ENCODE peak calls at places on chromosomes 2 and 18, in four cellular contexts. W is dorsolateral prefrontal cortex, D is bronchial epithelial cell, H is tibial nerve. S is an unnamed sample. For H3K27me3, the result is how much of the 10 kb centered on the place peaks cover.

GRCh38 chr2:162382283-162382682 is 38.4 kb downstream of the GCA start:
- DNase-seq in W (no peak), D (no peak), H (no peak), S (no peak)

GRCh38 chr2:218081063-218081462 is 12.0 kb downstream of the RUFY4 start:
- DNase-seq in W (no peak), D (no peak), H (no peak), S (no peak)

GRCh38 chr2:195898505-195898904 is 170.1 kb downstream of the DNAH7 start:
- DNase-seq in W (peak), D (peak), H (peak), S (peak)

GRCh38 chr18:48709371-48709770 is 170.5 kb downstream of the CTIF start:
- DNase-seq in W (no peak), D (no peak), H (no peak), S (no peak)

GRCh38 chr2:214731008-214731407 is 78.5 kb downstream of the BARD1 start:
- DNase-seq in W (no peak), D (peak), H (no peak), S (no peak)

GRCh38 chr18:32930695-32931301 is 158.0 kb upstream of the KLHL14 start:
- DNase-seq in W (no peak), D (peak), H (no peak), S (no peak)

GRCh38 chr2:40256649-40257048 is 195.2 kb downstream of the SLC8A1 start:
- DNase-seq in W (no peak), D (peak), H (no peak), S (no peak)

GRCh38 chr18:21997207-21998143 is 171.9 kb upstream of the GATA6 start:
- DNase-seq in W (no peak), D (peak), H (no peak), S (no peak)

GRCh38 chr2:46227674-46228289 is 69.4 kb upstream of the EPAS1 start:
- DNase-seq in W (no peak), D (no peak), H (no peak), S (no peak)

GRCh38 chr2:33229646-33230045 is 246.8 kb upstream of the RASGRP3 start:
- DNase-seq in W (no peak), D (peak), H (no peak), S (no peak)

GRCh38 chr18:23994361-23994902 is 20.1 kb upstream of the TTC39C start:
- DNase-seq in W (peak), D (peak), H (peak), S (peak)

GRCh38 chr2:30382995-30383394 is 64.1 kb upstream of the LCLAT1 start:
- DNase-seq in W (no peak), D (no peak), H (no peak), S (no peak)

GRCh38 chr18:13647761-13648160 is 78.6 kb downstream of the FAM210A start:
- DNase-seq in W (no peak), D (no peak), H (no peak), S (no peak)

GRCh38 chr2:57182941-57183340 is 863.7 kb upstream of the VRK2 start:
- DNase-seq in W (no peak), D (no peak), H (no peak), S (no peak)

GRCh38 chr2:171260471-171261424 is 100.1 kb upstream of the TLK1 start:
- DNase-seq in W (no peak), D (no peak), H (no peak), S (no peak)

GRCh38 chr2:101329026-101329425 is 20.5 kb upstream of the RNF149 start:
- DNase-seq in W (no peak), D (peak), H (no peak), S (no peak)

GRCh38 chr18:75247601-75248421 is 37.2 kb downstream of the TSHZ1 start:
- DNase-seq in W (no peak), D (peak), H (no peak), S (no peak)

GRCh38 chr18:75247041-75247551 is 36.5 kb downstream of the TSHZ1 start:
- DNase-seq in W (no peak), D (no peak), H (no peak), S (no peak)

GRCh38 chr18:75249192-75249551 is 38.6 kb downstream of the TSHZ1 start:
- DNase-seq in W (no peak), D (no peak), H (no peak), S (no peak)

GRCh38 chr18:75249672-75250470 is 39.3 kb downstream of the TSHZ1 start:
- DNase-seq in W (no peak), D (no peak), H (no peak), S (no peak)

DNA sequence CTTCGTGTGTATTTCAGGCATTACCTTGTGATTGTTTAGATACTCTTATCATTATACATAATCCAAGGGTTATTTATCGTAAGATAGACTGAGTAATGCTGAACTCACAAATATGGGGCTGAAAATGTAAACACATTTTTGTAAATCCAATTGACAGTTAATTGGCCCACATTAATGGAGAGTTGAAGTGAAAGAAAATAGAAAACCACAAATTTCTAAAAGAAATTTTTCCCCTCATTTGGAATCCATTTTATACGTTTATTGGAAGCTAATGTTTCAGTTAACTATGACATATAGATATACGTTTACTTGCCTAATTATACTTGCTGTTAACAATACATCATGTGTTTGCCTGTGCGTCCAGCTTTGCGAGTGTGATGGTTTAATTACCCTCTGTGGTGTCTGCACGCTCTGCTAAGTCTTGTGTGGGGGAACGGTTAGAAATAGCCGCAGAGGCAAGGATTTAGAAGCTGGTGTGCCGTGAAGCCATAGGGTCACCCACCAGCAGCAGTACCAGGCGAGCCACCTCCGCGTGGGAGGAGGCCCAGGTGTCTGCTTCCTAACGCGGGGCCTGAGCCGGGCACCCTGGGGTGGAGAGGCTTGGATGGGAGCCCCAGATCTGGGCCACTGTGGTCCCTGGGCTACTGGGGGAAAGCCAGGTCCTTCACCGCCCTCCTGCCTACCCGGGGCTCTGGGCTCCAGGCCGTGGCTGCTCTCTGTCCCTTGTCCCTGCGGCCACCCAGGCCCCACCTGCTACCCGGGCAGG is 38.0 kb downstream of the TSHZ1 start:
- DNase-seq in W (no peak), D (no peak), H (no peak), S (no peak)
- H3K4me3 ChIP-seq in W (peak), D (no peak), H (no peak), S (no peak)

GRCh38 chr2:181685150-181685688 is 4.9 kb upstream of the NEUROD1 start:
- DNase-seq in W (no peak), D (peak), H (no peak), S (no peak)
- H3K27me3 ChIP-seq in W (under half), D (under half), H (under half), S (under half)

GRCh38 chr2:233691443-233692433 is 952 bp upstream of the UGT1A6 start:
- DNase-seq in W (no peak), D (peak), H (no peak), S (no peak)

GRCh38 chr2:233689498-233689897 is 3.2 kb upstream of the UGT1A6 start:
- DNase-seq in W (no peak), D (no peak), H (no peak), S (no peak)

GRCh38 chr2:233692648-233693047 is at the start of gene UGT1A6:
- DNase-seq in W (no peak), D (no peak), H (no peak), S (no peak)

GRCh38 chr2:233690444-233690843 is 2.2 kb upstream of the UGT1A6 start:
- DNase-seq in W (no peak), D (peak), H (no peak), S (no peak)

DNA sequence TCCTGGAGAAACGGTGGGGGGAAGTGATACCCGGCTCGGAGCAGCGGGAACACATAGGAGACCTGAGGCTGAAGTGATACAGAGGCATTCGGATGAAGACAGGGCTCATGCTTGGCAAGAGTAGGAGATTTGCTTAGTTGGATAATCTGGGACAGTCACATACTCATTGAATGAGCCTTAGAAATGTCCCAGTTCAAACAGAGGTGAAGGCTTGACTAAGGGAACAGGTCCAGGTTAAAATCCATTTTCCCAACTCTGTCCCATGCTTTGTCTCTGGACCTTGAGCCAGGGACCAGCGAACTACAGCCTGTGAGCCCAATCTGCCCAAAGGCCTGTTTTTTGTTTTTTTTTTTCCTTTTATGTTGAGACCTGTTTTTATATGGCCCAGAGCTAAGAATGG is 1.3 kb downstream of the UGT1A6 start:
- DNase-seq in W (no peak), D (no peak), H (no peak), S (no peak)
- H3K4me3 ChIP-seq in W (no peak), D (peak), H (no peak), S (no peak)

GRCh38 chr2:131033786-131034121 is 59.5 kb downstream of the FAM168B start:
- DNase-seq in W (no peak), D (no peak), H (no peak), S (no peak)

GRCh38 chr2:131031431-131031841 is 61.8 kb downstream of the FAM168B start:
- DNase-seq in W (no peak), D (no peak), H (no peak), S (no peak)

GRCh38 chr2:131030478-131030971 is 62.7 kb downstream of the FAM168B start:
- DNase-seq in W (peak), D (no peak), H (no peak), S (peak)

GRCh38 chr2:131032393-131032836 is 60.8 kb downstream of the FAM168B start:
- DNase-seq in W (no peak), D (no peak), H (no peak), S (no peak)

DNA sequence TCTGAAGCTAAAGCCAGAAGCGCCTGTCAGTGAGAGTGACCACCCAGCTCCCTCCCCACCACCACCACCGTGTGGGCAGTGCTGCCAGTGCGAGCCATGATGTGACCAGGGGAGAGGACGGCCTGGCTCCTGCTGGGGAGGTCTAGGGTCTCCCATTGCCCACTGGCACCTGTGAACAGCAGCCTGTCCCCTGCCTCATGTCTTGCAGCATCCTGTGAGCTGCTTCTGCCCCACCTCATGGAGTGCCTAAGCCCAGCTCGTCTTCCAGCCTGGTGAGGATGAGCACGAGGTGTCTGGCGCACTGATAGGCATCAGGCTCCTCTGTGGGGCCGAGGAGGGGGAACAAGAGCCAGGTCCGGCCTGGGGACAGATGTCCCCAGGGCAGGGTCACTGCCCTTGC is 61.4 kb downstream of the FAM168B start:
- DNase-seq in W (no peak), D (no peak), H (no peak), S (no peak)
- H3K27me3 ChIP-seq in W (under half), D (under half), H (under half), S (under half)